ENCODE peak calls at places on chromosomes 1 and 21, in four cellular contexts. N is body of pancreas, W is AG04450, H is NCI-H146. M is an unnamed sample.

GRCh38 chr1:5351366-5351765 is 640.9 kb downstream of the NPHP4 start:
- DNase-seq in W (no peak), N (no peak), H (no peak), M (no peak)

GRCh38 chr21:33211305-33211704 is 18.4 kb upstream of the IFNAR2 start:
- DNase-seq in H (no peak), W (no peak), N (no peak), M (no peak)

GRCh38 chr1:100250264-100250663 is 630 bp upstream of the DBT start:
- DNase-seq in W (no peak), N (no peak), H (no peak), M (no peak)

GRCh38 chr1:203986887-203987461 is 85.9 kb upstream of the SOX13 start:
- DNase-seq in N (no peak), W (no peak), H (no peak), M (no peak)

GRCh38 chr1:200659269-200659668 is 10.4 kb downstream of the DDX59 start:
- DNase-seq in W (peak; percentile 2), H (no peak), N (no peak), M (no peak)

GRCh38 chr1:29324771-29325351 is 88.5 kb downstream of the PTPRU start:
- DNase-seq in H (no peak), W (no peak), N (no peak), M (no peak)

GRCh38 chr1:212609701-212610574 is 1.4 kb downstream of the ATF3 start:
- DNase-seq in H (no peak), W (no peak), N (no peak), M (no peak)

GRCh38 chr21:33802458-33802857 is 113.1 kb downstream of the ATP5PO start:
- DNase-seq in N (no peak), W (no peak), H (peak; percentile 1), M (no peak)

GRCh38 chr21:45863267-45863666 is 118.3 kb upstream of the COL6A1 start:
- DNase-seq in H (no peak), W (no peak), N (no peak), M (no peak)

GRCh38 chr21:29196021-29196663 is 65.7 kb downstream of the MAP3K7CL start:
- DNase-seq in W (peak; percentile 80), H (no peak), N (peak; percentile 21), M (no peak)

GRCh38 chr1:241918879-241919278 is 38.7 kb upstream of the BECN2 start:
- DNase-seq in H (no peak), W (no peak), N (no peak), M (no peak)

GRCh38 chr1:107965112-107965991 is at the start of gene VAV3:
- DNase-seq in H (peak; percentile 21), W (no peak), N (peak; percentile 24), M (peak; percentile 66)

M was measured in left lobe of liver.